ENCODE peak calls at places on chromosomes 6 and 20, in four cellular contexts. L, F, Y and K are unnamed samples.

GRCh38 chr6:52155791-52156576 is 30.2 kb upstream of the IL17A start:
- DNase-seq in L (peak; percentile 36), F (no peak), Y (peak; percentile 94), K (peak; percentile 18)

GRCh38 chr20:47256665-47257236 is 99.7 kb downstream of the ZMYND8 start:
- DNase-seq in L (no peak), F (no peak), Y (peak; percentile 73), K (peak; percentile 50)

GRCh38 chr6:5151295-5151954 is 66.3 kb downstream of the PPP1R3G start:
- DNase-seq in L (peak; percentile 4), F (no peak), Y (peak; percentile 27), K (no peak)

GRCh38 chr6:71246596-71246995 is 42.0 kb upstream of the OGFRL1 start:
- DNase-seq in L (no peak), F (no peak), Y (no peak), K (no peak)

GRCh38 chr20:54981181-54981580 is 505.8 kb downstream of the DOK5 start:
- DNase-seq in L (no peak), F (no peak), Y (no peak), K (no peak)

GRCh38 chr6:54970337-54970736 is 123.8 kb downstream of the FAM83B start:
- DNase-seq in L (no peak), F (no peak), Y (peak; percentile 90), K (no peak)

GRCh38 chr20:45229264-45230056 is 8.3 kb downstream of the SEMG2 start:
- DNase-seq in L (no peak), F (no peak), Y (peak; percentile 91), K (no peak)

GRCh38 chr20:62668441-62669027 is 26.2 kb downstream of the SLCO4A1 start:
- DNase-seq in L (peak; percentile 68), F (peak; percentile 20), Y (peak; percentile 78), K (peak; percentile 67)

GRCh38 chr6:69801225-69801624 is 4.4 kb upstream of the LMBRD1 start:
- DNase-seq in L (no peak), F (no peak), Y (no peak), K (no peak)

GRCh38 chr6:83464741-83465140 is 33.9 kb upstream of the ME1 start:
- DNase-seq in L (no peak), F (no peak), Y (peak; percentile 94), K (no peak)

GRCh38 chr20:31998246-31998645 is 12.0 kb upstream of the CCM2L start:
- DNase-seq in L (no peak), F (no peak), Y (no peak), K (no peak)

GRCh38 chr20:61623451-61623850 is 371.4 kb downstream of the CDH4 start:
- DNase-seq in L (no peak), F (no peak), Y (no peak), K (no peak)

GRCh38 chr6:54244430-54244829 is 63.8 kb upstream of the TINAG start:
- DNase-seq in L (peak; percentile 33), F (no peak), Y (peak; percentile 71), K (peak; percentile 36)

GRCh38 chr20:25249198-25249931 is 1.5 kb downstream of the PYGB start:
- DNase-seq in L (no peak), F (no peak), Y (peak; percentile 50), K (peak; percentile 29)

GRCh38 chr6:43993881-43994523 is 133.2 kb downstream of the MRPL14 start:
- DNase-seq in L (no peak), F (no peak), Y (peak; percentile 55), K (no peak)

GRCh38 chr6:170052991-170053821 is 237.7 kb downstream of the DLL1 start:
- DNase-seq in L (no peak), F (no peak), Y (no peak), K (no peak)

DNA sequence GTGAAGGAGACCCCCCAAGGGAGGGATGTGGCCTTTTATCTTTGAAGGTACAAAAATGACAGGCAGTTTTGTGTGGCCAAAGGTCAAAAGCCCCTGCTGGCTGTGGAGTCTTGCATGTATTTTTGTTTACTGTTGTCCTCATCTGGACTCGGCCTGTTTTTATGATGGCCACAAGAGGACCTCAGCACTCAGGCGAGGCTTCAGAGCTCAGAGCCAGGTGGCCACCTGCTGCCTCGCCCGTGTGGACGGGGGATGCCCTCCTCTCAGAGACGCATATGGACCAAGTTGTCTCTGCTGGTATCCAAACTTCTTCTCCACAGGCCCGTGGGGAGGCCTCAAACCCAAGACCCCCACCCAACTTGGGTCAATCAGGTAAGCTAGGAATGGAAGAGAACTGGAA is 118.2 kb downstream of the DACT2 start:
- DNase-seq in L (no peak), F (no peak), Y (no peak), K (no peak)
- TF ChIP-seq CTCF in L (no peak), F (no peak), Y (peak; percentile 33), K (no peak)

GRCh38 chr20:35771367-35771688 is 487 bp upstream of the PHF20 start:
- DNase-seq in L (no peak), F (no peak), Y (no peak), K (no peak)
- H3K4me3 ChIP-seq in L (peak overlapping the region; percentile 53), F (peak overlapping the region; percentile 4), Y (no peak overlapping the region), K (peak overlapping the region; percentile 9)

DNA sequence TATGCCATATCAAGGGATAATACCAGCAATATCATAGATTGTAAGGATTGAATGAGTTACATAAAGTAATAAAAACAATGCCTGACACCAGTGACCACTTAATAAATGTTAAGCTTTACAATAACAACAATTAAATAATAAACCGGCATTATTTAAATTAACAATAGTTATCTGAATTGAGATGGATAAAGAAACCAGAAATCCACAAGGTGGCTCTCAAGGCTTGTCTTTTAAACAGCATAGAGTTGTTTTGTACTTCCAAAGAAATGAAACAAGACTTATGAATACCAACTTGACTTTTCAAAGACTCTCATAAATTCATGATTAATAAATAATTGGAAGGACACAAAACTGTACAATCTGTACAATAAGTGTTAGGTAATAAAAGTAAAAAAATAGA is 203.1 kb downstream of the ASCC3 start:
- DNase-seq in L (no peak), F (no peak), Y (no peak), K (peak; percentile 12)
- TF ChIP-seq CTCF in L (peak; percentile 8), F (no peak), Y (peak; percentile 40), K (no peak)

GRCh38 chr6:144314562-144314961 is 29.4 kb downstream of the UTRN start:
- DNase-seq in L (no peak), F (no peak), Y (no peak), K (no peak)

GRCh38 chr6:144311361-144311760 is 26.2 kb downstream of the UTRN start:
- DNase-seq in L (no peak), F (no peak), Y (no peak), K (no peak)

GRCh38 chr6:144315981-144316865 is 31.1 kb downstream of the UTRN start:
- DNase-seq in L (no peak), F (no peak), Y (no peak), K (no peak)

GRCh38 chr6:144315226-144315980 is 30.3 kb downstream of the UTRN start:
- DNase-seq in L (no peak), F (no peak), Y (no peak), K (no peak)

GRCh38 chr6:144314003-144314485 is 28.9 kb downstream of the UTRN start:
- DNase-seq in L (no peak), F (no peak), Y (no peak), K (peak; percentile 79)
- H3K4me3 ChIP-seq in L (no peak overlapping the region), F (no peak overlapping the region), Y (no peak overlapping the region), K (no peak overlapping the region)

GRCh38 chr20:21528870-21529269 is 15.0 kb upstream of the NKX2-2 start:
- DNase-seq in L (no peak), F (no peak), Y (no peak), K (no peak)
- TF ChIP-seq CTCF in L (no peak), F (no peak), Y (peak; percentile 24), K (no peak)

GRCh38 chr6:139148557-139149220 is 13.8 kb downstream of the HECA start:
- DNase-seq in L (no peak), F (no peak), Y (no peak), K (no peak)
- H3K4me3 ChIP-seq in L (no peak overlapping the region), F (no peak overlapping the region), Y (no peak overlapping the region), K (no peak overlapping the region)

GRCh38 chr20:63782051-63782471 is 42.5 kb downstream of the SLC2A4RG start:
- DNase-seq in L (no peak), F (no peak), Y (peak; percentile 59), K (no peak)
- TF ChIP-seq CTCF in L (no peak), F (no peak), Y (peak; percentile 49), K (no peak)

DNA sequence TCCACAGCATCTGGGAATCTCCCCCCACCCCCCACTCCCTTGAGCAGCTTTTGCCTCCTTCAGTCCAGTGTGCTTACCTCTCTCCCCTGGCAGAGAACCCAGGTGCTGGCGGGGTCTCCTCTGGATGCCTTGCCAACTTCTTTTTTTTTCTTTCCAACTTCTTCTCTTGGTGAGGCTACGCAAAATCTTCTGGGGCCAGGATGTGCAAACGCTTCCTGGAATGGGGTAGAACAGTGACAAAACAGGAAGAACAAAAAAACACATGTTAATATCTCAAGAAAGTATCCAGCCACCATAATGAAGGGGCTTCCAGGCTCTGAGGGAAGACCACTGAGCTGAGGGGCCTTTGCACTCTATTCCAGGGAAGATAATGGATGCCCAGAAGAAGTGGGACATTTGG is 53.9 kb upstream of the DDR1 start:
- DNase-seq in L (no peak), F (no peak), Y (no peak), K (no peak)
- H3K4me3 ChIP-seq in L (no peak overlapping the region), F (no peak overlapping the region), Y (no peak overlapping the region), K (no peak overlapping the region)